ENCODE peak calls at places on chromosomes 16 and 17, in eight cellular contexts. R is neural crest cell; Y is trophoblast cell; M is GOT3; B is HuH-7.5; D is activated naive CD4-positive, alpha-beta T cell; L is activated T-cell treated with anti-CD3 and anti-CD28 coated beads for 24 hours; U is effector memory CD8-positive, alpha-beta T cell. W is an unnamed sample.

GRCh38 chr16:55711959-55712876 is 56.4 kb downstream of the SLC6A2 start:
- DNase-seq in R (peak; percentile 79), Y (peak; percentile 89), M (no peak), B (peak; percentile 31), D (peak; percentile 7), L (peak; percentile 53), U (peak; percentile 66), W (no peak)

GRCh38 chr17:57572062-57572461 is 173.0 kb downstream of the CCDC182 start:
- DNase-seq in R (no peak), Y (no peak), M (no peak), B (no peak), D (no peak), L (no peak), U (no peak), W (no peak)

GRCh38 chr16:23423496-23424049 is 29.4 kb downstream of the COG7 start:
- DNase-seq in R (no peak), Y (peak; percentile 87), M (peak; percentile 23), B (no peak), D (no peak), L (no peak), U (no peak), W (peak; percentile 64)

GRCh38 chr17:4178651-4179050 is 35.7 kb downstream of the CYB5D2 start:
- DNase-seq in R (no peak), Y (no peak), M (no peak), B (no peak), D (no peak), L (no peak), U (no peak), W (no peak)

GRCh38 chr17:78305801-78306200 is 54.1 kb downstream of the SOCS3 start:
- DNase-seq in R (no peak), Y (no peak), M (no peak), B (no peak), D (no peak), L (no peak), U (no peak), W (no peak)

GRCh38 chr17:76103274-76104139 is at the start of gene EXOC7:
- DNase-seq in R (peak; percentile 90), Y (peak; percentile 99), M (peak; percentile 85), B (peak; percentile 87), D (peak; percentile 87), L (peak; percentile 91), U (peak; percentile 92), W (peak; percentile 75)

GRCh38 chr17:28521296-28522085 is 15.3 kb downstream of the FOXN1 start:
- DNase-seq in R (no peak), Y (no peak), M (no peak), B (no peak), D (no peak), L (no peak), U (no peak), W (no peak)

GRCh38 chr17:58184308-58184985 is 8.1 kb upstream of the EPX start:
- DNase-seq in R (no peak), Y (no peak), M (no peak), B (no peak), D (no peak), L (no peak), U (no peak), W (no peak)

GRCh38 chr16:3482659-3483241 is 12.5 kb downstream of the C16orf90 start:
- DNase-seq in R (no peak), Y (no peak), M (no peak), B (no peak), D (no peak), L (no peak), U (no peak), W (no peak)

GRCh38 chr16:49776085-49776501 is 79.8 kb downstream of the ZNF423 start:
- DNase-seq in R (peak; percentile 34), Y (no peak), M (no peak), B (no peak), D (no peak), L (no peak), U (no peak), W (no peak)

GRCh38 chr16:27444470-27444869 is 42.5 kb downstream of the IL21R start:
- DNase-seq in R (no peak), Y (no peak), M (no peak), B (no peak), D (no peak), L (no peak), U (no peak), W (no peak)

GRCh38 chr16:65728172-65728571 is 606.3 kb upstream of the CDH11 start:
- DNase-seq in R (peak; percentile 23), Y (no peak), M (no peak), B (no peak), D (no peak), L (no peak), U (no peak), W (no peak)

GRCh38 chr17:81193051-81193410 is 27.0 kb upstream of the AATK start:
- DNase-seq in R (no peak), Y (no peak), M (no peak), B (no peak), D (no peak), L (no peak), U (no peak), W (no peak)

GRCh38 chr16:30740364-30741251 is 7.6 kb upstream of the PHKG2 start:
- DNase-seq in R (no peak), Y (peak; percentile 97), M (no peak), B (peak; percentile 61), D (no peak), L (no peak), U (no peak), W (no peak)

GRCh38 chr16:7397901-7398300 is 65.3 kb downstream of the RBFOX1 start:
- DNase-seq in R (no peak), Y (no peak), M (no peak), B (no peak), D (no peak), L (no peak), U (no peak), W (no peak)

GRCh38 chr17:2971851-2972250 is 91.6 kb downstream of the OR1D5 start:
- DNase-seq in R (no peak), Y (no peak), M (no peak), B (no peak), D (no peak), L (no peak), U (no peak), W (no peak)

GRCh38 chr17:77802811-77803220 is 155.7 kb upstream of the TNRC6C start:
- DNase-seq in R (no peak), Y (peak; percentile 15), M (no peak), B (no peak), D (no peak), L (no peak), U (no peak), W (no peak)

GRCh38 chr17:2239882-2240430 is 63.6 kb downstream of the SMG6 start:
- DNase-seq in R (no peak), Y (peak; percentile 69), M (no peak), B (no peak), D (no peak), L (no peak), U (no peak), W (no peak)

GRCh38 chr16:23670137-23670776 is 8.4 kb upstream of the PLK1 start:
- DNase-seq in R (no peak), Y (no peak), M (no peak), B (no peak), D (no peak), L (peak; percentile 48), U (no peak), W (no peak)

GRCh38 chr16:629289-630023 is 1.3 kb upstream of the WFIKKN1 start:
- DNase-seq in R (peak; percentile 65), Y (no peak), M (no peak), B (no peak), D (no peak), L (no peak), U (no peak), W (no peak)

GRCh38 chr17:61478026-61478789 is 26.0 kb downstream of the TBX4 start:
- DNase-seq in R (no peak), Y (no peak), M (no peak), B (no peak), D (no peak), L (no peak), U (no peak), W (no peak)

GRCh38 chr16:57984443-57985203 is 13.7 kb upstream of the CNGB1 start:
- DNase-seq in R (peak; percentile 96), Y (peak; percentile 90), M (no peak), B (no peak), D (peak; percentile 88), L (peak; percentile 86), U (peak; percentile 81), W (no peak)

GRCh38 chr17:55496094-55496881 is 15.0 kb downstream of the SMIM36 start:
- DNase-seq in R (no peak), Y (peak; percentile 98), M (no peak), B (no peak), D (no peak), L (no peak), U (no peak), W (no peak)

GRCh38 chr17:14744716-14745115 is 443.8 kb downstream of the HS3ST3B1 start:
- DNase-seq in R (no peak), Y (peak; percentile 75), M (no peak), B (no peak), D (no peak), L (no peak), U (no peak), W (no peak)

GRCh38 chr16:70601576-70602575 is 44.5 kb upstream of the IL34 start:
- DNase-seq in R (no peak), Y (no peak), M (no peak), B (no peak), D (no peak), L (no peak), U (no peak), W (no peak)

GRCh38 chr17:80795737-80796136 is 195.9 kb upstream of the CHMP6 start:
- DNase-seq in R (no peak), Y (no peak), M (no peak), B (no peak), D (no peak), L (no peak), U (no peak), W (no peak)

GRCh38 chr17:6061290-6061689 is 8.9 kb upstream of the WSCD1 start:
- DNase-seq in R (no peak), Y (no peak), M (no peak), B (no peak), D (no peak), L (no peak), U (no peak), W (no peak)

GRCh38 chr16:1081734-1082265 is 9.3 kb downstream of the SSTR5 start:
- DNase-seq in R (no peak), Y (no peak), M (no peak), B (no peak), D (no peak), L (no peak), U (no peak), W (no peak)

GRCh38 chr17:50689956-50690886 is 17.5 kb downstream of the ANKRD40 start:
- DNase-seq in R (peak; percentile 53), Y (no peak), M (no peak), B (no peak), D (no peak), L (no peak), U (no peak), W (no peak)

GRCh38 chr16:1923299-1924034 is 5.3 kb upstream of the HS3ST6 start:
- DNase-seq in R (peak; percentile 47), Y (peak; percentile 19), M (no peak), B (no peak), D (no peak), L (no peak), U (no peak), W (no peak)

GRCh38 chr16:29111421-29111820 is 126.6 kb downstream of the LAT start:
- DNase-seq in R (no peak), Y (no peak), M (no peak), B (no peak), D (no peak), L (no peak), U (no peak), W (no peak)

GRCh38 chr17:61218438-61218837 is 181.2 kb upstream of the TBX2 start:
- DNase-seq in R (no peak), Y (no peak), M (no peak), B (no peak), D (no peak), L (no peak), U (no peak), W (no peak)

GRCh38 chr16:88805340-88805715 is 1.7 kb downstream of the CDT1 start:
- DNase-seq in R (no peak), Y (no peak), M (no peak), B (no peak), D (no peak), L (no peak), U (no peak), W (no peak)

GRCh38 chr17:42565523-42566214 is 1.2 kb upstream of the MLX start:
- DNase-seq in R (no peak), Y (no peak), M (no peak), B (no peak), D (no peak), L (no peak), U (no peak), W (no peak)

W was measured in brain pericyte.